ENCODE peak calls at places on chromosome 5, in six cellular contexts. J is heart left ventricle, V is HCT116, P is upper lobe of left lung, L is right lobe of liver, A is GM12878. O is an unnamed sample. For H3K4me1, the result is how much of the 10 kb centered on the place peaks cover.

GRCh38 chr5:157485811-157486739 is 26.1 kb downstream of the NIPAL4 start:
- ATAC-seq in J (no peak), V (no peak), P (no peak), L (no peak), A (peak), O (no peak)

GRCh38 chr5:158599132-158599531 is 500.6 kb downstream of the EBF1 start:
- ATAC-seq in J (peak), V (no peak), P (no peak), L (no peak), A (no peak), O (no peak)

GRCh38 chr5:177980776-177981175 is 15.3 kb downstream of the PROP1 start:
- ATAC-seq in J (no peak), V (no peak), P (no peak), L (no peak), A (no peak), O (no peak)

GRCh38 chr5:13921573-13921972 is 22.9 kb downstream of the DNAH5 start:
- ATAC-seq in J (no peak), V (no peak), P (no peak), L (no peak), A (no peak), O (no peak)

GRCh38 chr5:103031607-103032006 is 88.3 kb downstream of the GIN1 start:
- ATAC-seq in J (no peak), V (peak), P (no peak), L (no peak), A (peak), O (no peak)

GRCh38 chr5:171595801-171596231 is 176.4 kb downstream of the FGF18 start:
- ATAC-seq in J (peak), V (peak), P (no peak), L (peak), A (peak), O (peak)

GRCh38 chr5:118405650-118406061 is 582.7 kb downstream of the DTWD2 start:
- ATAC-seq in J (peak), V (peak), P (no peak), L (no peak), A (peak), O (no peak)

GRCh38 chr5:12865529-12865928 is 961.3 kb upstream of the CTNND2 start:
- ATAC-seq in J (no peak), V (no peak), P (no peak), L (no peak), A (no peak), O (no peak)

GRCh38 chr5:2748841-2749513 is 2.5 kb downstream of the IRX2 start:
- ATAC-seq in J (no peak), V (no peak), P (no peak), L (no peak), A (no peak), O (no peak)

GRCh38 chr5:140821375-140822280 is at the start of gene PCDHA5:
- ATAC-seq in J (no peak), V (no peak), P (no peak), L (no peak), A (no peak), O (no peak)

GRCh38 chr5:2642684-2643325 is 108.7 kb downstream of the IRX2 start:
- ATAC-seq in J (no peak), V (no peak), P (no peak), L (no peak), A (no peak), O (no peak)

GRCh38 chr5:69217154-69217731 is 17.4 kb upstream of the CDK7 start:
- ATAC-seq in J (no peak), V (no peak), P (no peak), L (no peak), A (no peak), O (no peak)

GRCh38 chr5:69212022-69212421 is 22.6 kb downstream of the CENPH start:
- ATAC-seq in J (no peak), V (no peak), P (no peak), L (no peak), A (peak), O (no peak)

GRCh38 chr5:69219939-69220338 is 14.7 kb upstream of the CDK7 start:
- ATAC-seq in J (no peak), V (no peak), P (no peak), L (no peak), A (no peak), O (no peak)

GRCh38 chr5:69213513-69214215 is 21.0 kb upstream of the CDK7 start:
- ATAC-seq in J (no peak), V (no peak), P (no peak), L (no peak), A (no peak), O (no peak)

GRCh38 chr5:69217732-69218568 is 16.7 kb upstream of the CDK7 start:
- ATAC-seq in J (peak), V (peak), P (peak), L (peak), A (peak), O (peak)
- TF ChIP-seq POLR2A in J (peak), V (peak), P (peak), L (peak), A (peak), O (peak)

GRCh38 chr5:143374496-143375217 is 28.8 kb downstream of the NR3C1 start:
- ATAC-seq in J (peak), V (no peak), P (no peak), L (no peak), A (peak), O (no peak)

GRCh38 chr5:143372187-143372829 is 31.2 kb downstream of the NR3C1 start:
- ATAC-seq in J (peak), V (no peak), P (no peak), L (peak), A (no peak), O (peak)

GRCh38 chr5:143376195-143376772 is 27.2 kb downstream of the NR3C1 start:
- ATAC-seq in J (no peak), V (no peak), P (no peak), L (peak), A (peak), O (no peak)

DNA sequence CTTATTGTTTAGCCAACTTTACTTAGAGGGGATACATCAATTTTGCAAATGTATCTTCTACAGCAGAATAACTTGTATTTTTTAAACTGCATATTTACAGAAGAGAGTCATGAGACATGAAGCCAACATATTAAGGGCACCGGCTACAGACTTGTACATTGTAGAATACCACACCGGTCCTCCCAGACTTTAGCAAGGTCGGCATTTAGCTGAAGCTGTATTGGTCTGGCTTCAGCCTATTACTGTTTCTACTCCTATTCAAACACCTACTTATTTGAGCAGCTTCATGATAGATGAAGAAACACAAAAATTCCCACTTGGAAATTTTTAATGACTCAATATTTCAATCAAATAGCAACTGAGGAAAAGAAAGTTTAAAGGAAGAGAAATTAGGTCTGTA is 33.0 kb downstream of the NR3C1 start:
- ATAC-seq in J (no peak), V (no peak), P (no peak), L (no peak), A (no peak), O (no peak)
- H3K4me1 ChIP-seq in J (under half), V (under half), P (under half), L (under half), A (under half), O (under half)

GRCh38 chr5:124651663-124652513 is 94.6 kb downstream of the ZNF608 start:
- ATAC-seq in J (peak), V (peak), P (peak), L (peak), A (peak), O (peak)
- TF ChIP-seq POLR2A in J (no peak), V (peak), P (peak), L (peak), A (peak), O (peak)

GRCh38 chr5:138372653-138373052 is 20.2 kb downstream of the KDM3B start:
- ATAC-seq in J (no peak), V (no peak), P (no peak), L (no peak), A (no peak), O (no peak)
- H3K4me1 ChIP-seq in J (under half), V (under half), P (under half), L (under half), A (under half), O (under half)

GRCh38 chr5:84384604-84385575 is at the start of gene EDIL3:
- ATAC-seq in J (peak), V (no peak), P (no peak), L (no peak), A (peak), O (peak)

GRCh38 chr5:84383296-84383815 is 1.3 kb downstream of the EDIL3 start:
- ATAC-seq in J (peak), V (no peak), P (peak), L (peak), A (no peak), O (peak)

GRCh38 chr5:84382363-84383295 is 2.1 kb downstream of the EDIL3 start:
- ATAC-seq in J (peak), V (no peak), P (peak), L (peak), A (peak), O (no peak)

GRCh38 chr5:84385705-84386104 is 1.0 kb upstream of the EDIL3 start:
- ATAC-seq in J (no peak), V (no peak), P (no peak), L (no peak), A (no peak), O (no peak)

GRCh38 chr5:84383816-84384603 is 670 bp downstream of the EDIL3 start:
- ATAC-seq in J (peak), V (no peak), P (peak), L (peak), A (peak), O (peak)
- TF ChIP-seq POLR2A in J (no peak), V (no peak), P (no peak), L (no peak), A (no peak), O (no peak)

GRCh38 chr5:81794246-81794645 is 43.3 kb upstream of the SSBP2 start:
- ATAC-seq in J (no peak), V (no peak), P (no peak), L (no peak), A (no peak), O (no peak)
- H3K4me1 ChIP-seq in J (under half), V (under half), P (under half), L (under half), A (under half), O (under half)

GRCh38 chr5:998276-998974 is 10.2 kb upstream of the NKD2 start:
- ATAC-seq in J (no peak), V (no peak), P (peak), L (no peak), A (no peak), O (no peak)

GRCh38 chr5:997711-998110 is 10.9 kb upstream of the NKD2 start:
- ATAC-seq in J (no peak), V (no peak), P (no peak), L (no peak), A (no peak), O (no peak)

GRCh38 chr5:995318-995717 is 13.3 kb upstream of the NKD2 start:
- ATAC-seq in J (no peak), V (no peak), P (no peak), L (no peak), A (no peak), O (no peak)

GRCh38 chr5:998975-999501 is 9.6 kb upstream of the NKD2 start:
- ATAC-seq in J (no peak), V (no peak), P (peak), L (no peak), A (no peak), O (peak)

DNA sequence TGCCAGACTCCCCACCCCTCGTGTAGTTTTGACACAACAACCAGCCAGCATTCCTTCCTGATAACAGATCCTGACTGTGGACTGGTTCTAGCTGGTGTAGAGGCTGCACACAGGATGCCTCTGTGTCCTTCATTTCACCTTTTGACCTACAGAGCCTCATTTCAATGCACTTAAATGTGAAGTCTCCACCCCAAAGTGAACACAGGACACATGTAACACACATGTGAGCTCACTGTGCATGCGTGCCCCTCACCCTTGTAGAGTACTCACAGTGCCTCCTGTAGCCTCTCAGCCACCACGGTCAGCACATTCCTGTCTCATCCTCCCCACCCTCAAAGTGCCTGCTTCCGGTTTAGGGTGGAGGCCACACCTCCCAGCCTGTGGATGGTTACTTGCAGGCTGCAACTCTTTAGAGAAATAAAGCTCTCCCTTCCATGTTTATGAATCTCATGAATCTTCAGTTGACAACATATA is 11.6 kb upstream of the NKD2 start:
- ATAC-seq in J (peak), V (peak), P (peak), L (no peak), A (peak), O (no peak)
- TF ChIP-seq POLR2A in J (no peak), V (no peak), P (no peak), L (no peak), A (peak), O (no peak)

DNA sequence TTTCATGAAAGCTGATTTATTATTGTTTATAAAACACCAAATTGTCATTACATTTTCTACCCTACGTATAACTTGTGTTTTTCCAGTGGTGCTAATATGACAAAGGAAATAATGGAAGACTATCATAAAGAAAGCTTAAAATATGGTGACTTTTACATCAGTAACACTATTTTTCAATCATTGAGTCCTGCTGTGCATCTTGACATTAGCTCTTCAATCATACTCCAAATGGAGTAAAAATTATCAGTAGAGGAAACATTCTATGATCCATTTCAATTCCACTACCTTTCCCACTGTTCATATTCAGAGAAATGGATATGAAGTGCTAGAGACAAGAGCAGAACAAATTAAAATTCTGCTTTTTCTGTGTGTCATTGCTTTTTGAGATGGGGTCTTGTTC is 536.6 kb downstream of the RAB3C start:
- ATAC-seq in J (no peak), V (no peak), P (no peak), L (no peak), A (no peak), O (no peak)
- H3K4me1 ChIP-seq in J (under half), V (under half), P (under half), L (under half), A (under half), O (under half)

GRCh38 chr5:176868731-176869130 is 30.4 kb downstream of the HK3 start:
- ATAC-seq in J (no peak), V (no peak), P (no peak), L (no peak), A (no peak), O (no peak)
- TF ChIP-seq POLR2A in J (no peak), V (no peak), P (no peak), L (no peak), A (no peak), O (no peak)